ENCODE peak calls at places on chromosome 15, in nine cellular contexts. D is WTC11; C is fibroblast of lung; S is CD8-positive, alpha-beta T cell; A is adrenal gland; W is mammary epithelial cell; M is activated B cell treated with CpG ODN at 0.5 μM for 24 hours; N is keratinocyte; V is lower leg skin. L is an unnamed sample.

GRCh38 chr15:42385206-42385979 is 26.1 kb downstream of the CAPN3 start:
- DNase-seq in D (peak), V (peak), W (peak), N (no peak), C (peak), A (no peak), M (no peak), S (no peak), L (peak)

GRCh38 chr15:51751687-51752683 is 588 bp downstream of the TMOD2 start:
- DNase-seq in A (peak), M (peak), N (no peak), D (peak), W (peak), S (no peak), C (peak), V (no peak), L (no peak)

GRCh38 chr15:66638377-66638776 is 63.7 kb upstream of the SMAD6 start:
- DNase-seq in C (no peak), V (no peak), D (no peak), A (no peak), N (no peak), W (no peak), M (no peak), S (no peak), L (no peak)

GRCh38 chr15:98914626-98915025 is 93.0 kb downstream of the PGPEP1L start:
- DNase-seq in M (no peak), D (no peak), C (peak), N (peak), A (no peak), W (peak), S (no peak), V (no peak), L (no peak)

GRCh38 chr15:41350057-41350717 is 17.5 kb downstream of the NUSAP1 start:
- DNase-seq in C (no peak), D (no peak), N (no peak), M (no peak), V (no peak), A (peak), W (no peak), S (no peak), L (no peak)

GRCh38 chr15:27365441-27365840 is 394.5 kb downstream of the GABRG3 start:
- DNase-seq in S (no peak), N (no peak), C (no peak), D (no peak), A (no peak), M (no peak), V (no peak), W (no peak), L (no peak)

GRCh38 chr15:66563126-66563525 is 2.7 kb downstream of the LCTL start:
- DNase-seq in N (no peak), W (no peak), S (no peak), M (no peak), C (peak), A (peak), V (no peak), D (no peak), L (no peak)

GRCh38 chr15:65204236-65204930 is 6.9 kb downstream of the CILP start:
- DNase-seq in S (no peak), W (no peak), M (no peak), D (no peak), A (no peak), C (no peak), N (no peak), V (no peak), L (no peak)

GRCh38 chr15:37112171-37112570 is 11.8 kb upstream of the MEIS2 start:
- DNase-seq in D (no peak), M (no peak), N (no peak), A (no peak), V (no peak), S (no peak), C (no peak), W (no peak), L (no peak)

GRCh38 chr15:69357773-69358765 is 56.1 kb upstream of the KIF23 start:
- DNase-seq in C (peak), W (no peak), N (no peak), M (no peak), V (no peak), S (no peak), A (peak), D (peak), L (no peak)

GRCh38 chr15:92069308-92070244 is 216.1 kb downstream of the SLCO3A1 start:
- DNase-seq in S (no peak), M (no peak), N (peak), C (peak), W (peak), D (no peak), V (peak), A (peak), L (no peak)

GRCh38 chr15:75051161-75051560 is 27.8 kb downstream of the PPCDC start:
- DNase-seq in D (no peak), N (no peak), M (no peak), V (no peak), C (no peak), S (no peak), W (no peak), A (no peak), L (no peak)

GRCh38 chr15:78265752-78266224 is 1.4 kb downstream of the DNAJA4 start:
- DNase-seq in C (peak), M (no peak), W (peak), A (no peak), V (no peak), N (peak), S (no peak), D (no peak), L (no peak)

GRCh38 chr15:35450492-35450891 is 95.5 kb downstream of the DPH6 start:
- DNase-seq in V (no peak), A (no peak), W (peak), S (no peak), D (no peak), N (no peak), C (peak), M (no peak), L (no peak)

DNA sequence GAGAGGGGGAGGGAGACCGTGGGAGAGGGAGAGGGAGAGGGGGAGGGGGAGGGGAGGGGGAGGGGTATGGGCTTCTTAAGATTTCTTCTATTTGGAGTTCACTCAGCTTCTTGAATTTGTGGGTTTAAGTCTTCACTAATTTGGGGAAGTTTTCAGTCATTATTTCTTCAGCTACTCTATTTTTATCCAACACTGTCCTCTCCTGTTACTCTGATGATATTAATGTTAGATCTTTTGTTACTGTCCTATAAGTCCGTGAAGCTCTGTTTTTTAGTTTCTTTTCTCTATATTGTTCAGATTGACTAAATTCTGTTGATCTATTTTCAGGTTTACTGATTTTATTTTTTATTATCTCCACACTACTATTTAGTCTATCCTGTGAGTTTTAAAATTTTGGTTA is 351.5 kb upstream of the TPM1 start:
- DNase-seq in S (no peak), M (no peak), D (no peak), V (no peak), A (no peak), W (no peak), N (no peak), C (no peak), L (no peak)
- TF ChIP-seq CTCF in S (no peak), M (no peak), D (no peak), V (no peak), A (no peak), W (no peak), N (no peak), C (no peak), L (no peak)

DNA sequence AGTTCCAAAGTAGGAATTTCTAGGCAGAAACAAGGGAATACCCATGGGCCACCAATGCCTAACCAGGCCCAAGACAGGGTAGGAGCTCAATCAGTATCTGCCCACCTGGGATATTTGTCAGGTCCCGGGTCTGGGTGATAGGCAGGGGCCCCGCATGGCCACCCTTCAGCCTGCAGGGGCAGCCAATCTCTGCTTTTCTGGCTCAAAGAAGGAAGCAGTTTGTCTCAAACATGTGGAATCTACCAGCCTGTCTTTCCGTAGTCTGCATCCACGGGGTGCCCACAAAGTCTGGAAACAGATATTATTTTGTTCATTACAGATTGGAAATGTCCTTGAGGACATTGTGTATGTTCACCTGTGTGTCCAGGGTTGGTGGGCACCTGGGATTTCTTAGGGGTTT is 56.2 kb downstream of the CEMIP start:
- DNase-seq in D (peak), S (no peak), V (no peak), C (no peak), M (no peak), N (no peak), W (no peak), A (no peak), L (no peak)
- TF ChIP-seq CTCF in D (no peak), S (no peak), V (no peak), C (no peak), M (no peak), N (peak), W (no peak), A (no peak), L (no peak)

DNA sequence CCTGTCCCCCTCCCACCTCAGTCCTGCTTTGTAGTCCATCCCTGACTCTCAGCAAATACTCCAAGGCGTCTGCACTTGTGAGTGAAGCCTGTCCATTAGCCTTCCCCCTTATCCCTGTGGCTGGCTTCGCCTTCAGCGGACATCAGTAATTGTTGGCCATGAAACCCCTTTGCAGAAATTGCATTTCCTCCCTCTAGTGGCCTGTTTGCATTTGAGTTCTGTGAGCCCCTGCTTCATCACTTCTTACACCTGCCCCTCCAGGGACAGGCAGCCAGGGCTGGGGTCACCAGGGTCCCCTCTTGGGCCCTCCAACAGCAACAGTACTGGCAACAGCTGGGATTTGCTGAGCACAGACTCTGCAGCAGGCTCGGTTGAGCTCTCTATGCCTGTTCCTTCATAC is 9.0 kb upstream of the LRRK1 start:
- DNase-seq in V (peak), W (no peak), A (no peak), C (no peak), D (no peak), N (no peak), S (no peak), M (no peak), L (no peak)
- TF ChIP-seq CTCF in V (no peak), W (no peak), A (no peak), C (peak), D (no peak), N (peak), S (no peak), M (no peak), L (no peak)

GRCh38 chr15:57611119-57611518 is 19.4 kb downstream of the MYZAP start:
- DNase-seq in V (no peak), M (no peak), W (no peak), S (no peak), A (no peak), C (no peak), D (no peak), N (no peak), L (no peak)

GRCh38 chr15:57607570-57608000 is 15.9 kb downstream of the MYZAP start:
- DNase-seq in D (no peak), C (peak), N (no peak), S (no peak), M (no peak), W (peak), A (peak), V (no peak), L (no peak)

GRCh38 chr15:57606816-57607215 is 15.1 kb downstream of the MYZAP start:
- DNase-seq in C (no peak), A (no peak), S (no peak), V (no peak), D (no peak), N (no peak), W (no peak), M (no peak), L (no peak)

GRCh38 chr15:57610130-57610529 is 18.4 kb downstream of the MYZAP start:
- DNase-seq in S (no peak), A (peak), V (peak), D (no peak), C (peak), N (no peak), W (peak), M (no peak), L (no peak)

GRCh38 chr15:57611938-57612337 is 20.2 kb downstream of the MYZAP start:
- DNase-seq in D (peak), S (no peak), W (peak), V (peak), N (no peak), M (no peak), A (peak), C (no peak), L (no peak)
- TF ChIP-seq CTCF in D (no peak), S (no peak), W (peak), V (no peak), N (peak), M (no peak), A (peak), C (peak), L (peak)

DNA sequence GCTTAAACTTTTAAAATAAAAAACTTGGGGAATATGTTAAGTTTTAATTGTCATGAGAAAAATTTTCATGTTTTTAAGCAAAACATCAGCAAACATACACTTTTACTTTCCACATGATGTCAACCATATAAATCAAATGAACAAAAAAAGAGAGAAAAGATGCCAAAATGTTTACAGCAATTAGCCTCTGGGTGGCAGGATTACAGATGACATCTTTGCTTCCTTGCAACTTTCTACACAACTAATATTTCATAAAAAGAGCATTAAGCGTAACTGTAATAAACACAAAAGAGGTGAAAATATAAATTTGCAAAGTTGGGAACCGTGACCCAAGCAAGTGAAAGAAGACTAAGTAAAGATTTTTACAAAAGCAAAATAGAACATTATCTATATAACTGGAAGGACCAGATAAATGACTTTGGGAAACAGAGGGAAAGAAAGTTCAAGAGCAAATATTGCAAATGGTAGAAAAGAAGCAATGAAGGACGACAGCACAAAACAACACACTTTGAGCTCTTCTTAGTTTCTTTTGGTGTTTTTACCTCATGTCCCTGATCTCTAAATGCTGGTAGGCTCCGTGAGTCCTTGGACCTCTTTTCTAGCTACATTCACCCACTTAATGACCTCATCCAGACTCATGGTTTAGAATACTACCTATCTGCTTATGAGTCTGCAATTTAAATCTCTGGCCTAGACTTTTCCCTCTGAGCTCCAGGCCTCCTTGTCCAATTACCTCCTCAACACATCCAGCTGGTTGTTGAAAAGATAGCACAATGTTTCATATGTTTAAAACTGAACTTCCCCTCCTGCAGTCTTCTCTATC is 9.4 kb downstream of the TP53BP1 start:
- DNase-seq in S (no peak), N (no peak), M (no peak), A (no peak), V (no peak), C (no peak), D (no peak), W (no peak), L (no peak)
- TF ChIP-seq CTCF in S (no peak), N (peak), M (no peak), A (peak), V (no peak), C (peak), D (no peak), W (peak), L (peak)

GRCh38 chr15:89448825-89449224 is 47.6 kb downstream of the RHCG start:
- DNase-seq in N (no peak), A (no peak), S (no peak), M (no peak), C (no peak), D (no peak), V (no peak), W (no peak), L (no peak)

GRCh38 chr15:89452330-89452836 is 44.0 kb downstream of the RHCG start:
- DNase-seq in S (no peak), D (no peak), W (no peak), M (no peak), C (no peak), A (no peak), N (no peak), V (no peak), L (no peak)

GRCh38 chr15:89451846-89452245 is 44.5 kb downstream of the RHCG start:
- DNase-seq in M (no peak), W (no peak), D (no peak), C (no peak), S (no peak), V (no peak), N (no peak), A (no peak), L (no peak)

GRCh38 chr15:89447676-89448075 is 48.7 kb downstream of the RHCG start:
- DNase-seq in V (no peak), A (no peak), M (no peak), S (no peak), W (no peak), D (no peak), N (no peak), C (no peak), L (no peak)

DNA sequence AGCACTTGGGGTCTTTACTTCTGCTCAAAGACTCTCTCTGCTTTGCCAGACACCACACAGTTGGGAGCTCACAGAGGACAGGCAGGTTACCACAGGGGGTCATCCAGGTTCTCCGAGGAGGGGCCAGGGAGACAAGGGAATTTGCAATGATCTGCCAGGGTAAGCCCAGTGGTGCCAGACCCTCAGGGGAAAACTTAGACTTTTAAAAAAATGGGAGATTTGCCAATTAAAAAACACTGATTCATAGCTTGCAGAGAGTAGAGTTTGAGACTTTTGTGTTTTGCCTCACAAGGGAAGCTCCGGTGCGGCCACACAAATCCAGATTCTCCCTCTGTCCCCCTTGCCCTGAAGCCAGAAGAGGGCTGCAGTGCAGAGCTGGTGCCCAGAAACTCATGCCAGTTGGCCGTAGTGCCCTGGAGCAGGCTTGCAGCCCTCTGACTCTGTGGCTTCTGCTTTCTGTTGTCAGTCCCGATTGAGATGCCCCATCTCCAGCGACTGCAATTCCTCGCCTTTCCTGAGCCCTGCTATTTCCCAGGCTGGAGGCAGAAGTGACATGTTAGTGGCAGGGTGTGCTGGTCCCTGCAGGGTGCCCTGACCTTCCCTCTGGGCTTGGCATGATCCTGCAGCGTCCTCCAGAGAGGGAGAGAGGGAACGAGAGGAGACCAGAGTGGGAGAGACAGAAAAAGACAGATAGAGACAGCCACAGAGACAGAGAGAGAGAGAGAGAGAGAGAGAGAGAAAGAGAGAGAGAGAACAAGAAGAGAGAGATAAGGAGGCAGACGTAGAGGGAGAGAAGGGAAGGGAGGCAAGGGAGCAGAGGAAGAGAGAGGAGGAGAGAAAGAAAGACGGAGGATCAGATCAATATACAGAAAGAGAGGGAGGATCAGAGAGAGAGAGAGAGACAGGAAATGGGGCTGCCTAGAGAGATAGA is 46.0 kb downstream of the RHCG start:
- DNase-seq in D (no peak), V (no peak), W (no peak), M (no peak), S (no peak), C (no peak), A (no peak), N (no peak), L (no peak)
- TF ChIP-seq CTCF in D (no peak), V (no peak), W (no peak), M (no peak), S (no peak), C (no peak), A (no peak), N (no peak), L (no peak)